ENCODE peak calls at places on chromosomes 11 and 22, in six cellular contexts. A is PC-9, R is IMR-90, N is amniotic stem cell, K is tibial nerve, M is T-helper 9 cell. H is an unnamed sample.

GRCh38 chr22:35553341-35553740 is 12.7 kb downstream of the RASD2 start:
- DNase-seq in K (no peak), R (no peak), A (no peak), M (no peak), N (no peak), H (no peak)

GRCh38 chr22:23129149-23129548 is 12.6 kb downstream of the RSPH14 start:
- DNase-seq in M (no peak), K (no peak), A (no peak), N (no peak), R (no peak), H (no peak)

GRCh38 chr11:58024601-58025091 is 965 bp downstream of the OR9Q1 start:
- DNase-seq in R (peak), M (no peak), N (no peak), A (no peak), K (peak), H (peak)

GRCh38 chr11:793556-793955 is 3.7 kb upstream of the CEND1 start:
- DNase-seq in K (no peak), M (no peak), A (no peak), R (no peak), N (no peak), H (peak)

GRCh38 chr11:119532551-119532950 is 109.6 kb upstream of the THY1 start:
- DNase-seq in K (no peak), M (no peak), N (no peak), R (no peak), A (no peak), H (no peak)

GRCh38 chr22:46006379-46007002 is 29.5 kb upstream of the WNT7B start:
- DNase-seq in K (peak), A (peak), R (peak), N (peak), M (peak), H (peak)

GRCh38 chr11:134343646-134344045 is 11.9 kb downstream of the GLB1L2 start:
- DNase-seq in N (no peak), K (no peak), A (no peak), R (no peak), M (no peak), H (no peak)

GRCh38 chr22:20113551-20114310 is 2.2 kb upstream of the RANBP1 start:
- DNase-seq in N (no peak), K (no peak), A (no peak), R (no peak), M (no peak), H (no peak)

GRCh38 chr11:27473017-27473406 is 422 bp upstream of the LGR4 start:
- DNase-seq in K (no peak), M (no peak), R (no peak), A (peak), N (no peak), H (no peak)

GRCh38 chr11:68159665-68160064 is 38.5 kb upstream of the CHKA start:
- DNase-seq in N (no peak), R (no peak), A (no peak), M (no peak), K (no peak), H (no peak)

GRCh38 chr22:20239951-20240773 is 28.0 kb downstream of the RTN4R start:
- DNase-seq in N (no peak), A (no peak), M (no peak), K (no peak), R (no peak), H (no peak)

GRCh38 chr11:105057432-105057831 is 12.3 kb upstream of the CARD16 start:
- DNase-seq in A (no peak), M (no peak), R (no peak), N (no peak), K (no peak), H (no peak)

GRCh38 chr11:77704029-77704428 is 66.4 kb upstream of the CLNS1A start:
- DNase-seq in K (no peak), A (no peak), N (no peak), M (no peak), R (no peak), H (no peak)

GRCh38 chr22:38415561-38416321 is 39.3 kb downstream of the KCNJ4 start:
- DNase-seq in M (no peak), N (no peak), K (no peak), R (no peak), A (peak), H (no peak)

GRCh38 chr11:73210916-73211667 is 7.0 kb upstream of the P2RY2 start:
- DNase-seq in K (no peak), R (no peak), M (no peak), A (no peak), N (no peak), H (no peak)

GRCh38 chr22:36963302-36963701 is 49.9 kb downstream of the CSF2RB start:
- DNase-seq in M (no peak), K (no peak), N (no peak), A (no peak), R (no peak), H (no peak)

GRCh38 chr11:10405858-10406592 is 49.0 kb upstream of the AMPD3 start:
- DNase-seq in N (peak), A (peak), K (no peak), M (no peak), R (peak), H (peak)

GRCh38 chr22:49042877-49043859 is 784.5 kb downstream of the BRD1 start:
- DNase-seq in N (no peak), R (no peak), A (no peak), K (no peak), M (no peak), H (no peak)

GRCh38 chr11:45368697-45369096 is 82.6 kb upstream of the SYT13 start:
- DNase-seq in K (no peak), A (no peak), M (no peak), N (no peak), R (no peak), H (no peak)

GRCh38 chr22:43263645-43264514 is 76.9 kb upstream of the TTLL12 start:
- DNase-seq in R (peak), K (no peak), M (peak), A (peak), N (no peak), H (peak)

GRCh38 chr11:132051704-132052103 is 681.3 kb downstream of the NTM start:
- DNase-seq in A (no peak), R (no peak), K (no peak), N (no peak), M (no peak), H (no peak)

GRCh38 chr11:70524096-70524922 is 126.0 kb downstream of the CTTN start:
- DNase-seq in N (no peak), R (peak), A (no peak), M (no peak), K (no peak), H (no peak)

GRCh38 chr22:47394504-47395440 is 632.3 kb downstream of the TBC1D22A start:
- DNase-seq in K (no peak), N (no peak), R (no peak), A (no peak), M (no peak), H (no peak)

GRCh38 chr11:6237903-6238302 is 986 bp upstream of the CNGA4 start:
- DNase-seq in K (no peak), M (no peak), A (no peak), N (no peak), R (no peak), H (no peak)

GRCh38 chr11:114197799-114198500 is 98.2 kb upstream of the NNMT start:
- DNase-seq in M (no peak), R (peak), A (no peak), N (no peak), K (no peak), H (peak)

GRCh38 chr11:75502138-75502537 is 23.6 kb downstream of the GDPD5 start:
- DNase-seq in M (no peak), A (no peak), R (no peak), N (no peak), K (no peak), H (no peak)